ENCODE peak calls at places on chromosomes 13 and 19, in eight cellular contexts. V is activated CD4-positive, alpha-beta T cell treated with anti-CD3 and anti-CD28 coated beads for 4 hours; D is iris pigment epithelial cell; I is stimulated activated CD4-positive, alpha-beta T cell treated with anti-CD3 and anti-CD28 coated beads, TNF-alpha, amount 100 ng/mL, for 4 hours; R is NT2/D1; O is retina; G is activated gamma-delta T cell treated with anti-CD3 and anti-CD28 coated beads, Interleukin-2, amount 50 U/mL, for 16 hours; E is germinal center. L is an unnamed sample.

GRCh38 chr13:86282450-86282849 is 483.2 kb upstream of the SLITRK6 start:
- DNase-seq in V (no peak), D (peak; percentile 46), I (no peak), R (no peak), O (peak; percentile 10), G (no peak), E (no peak), L (no peak)

GRCh38 chr13:50969691-50970090 is 60.1 kb downstream of the RNASEH2B start:
- DNase-seq in V (no peak), D (no peak), I (no peak), R (peak; percentile 16), O (peak; percentile 7), G (no peak), E (no peak), L (no peak)

GRCh38 chr19:33311326-33311682 is 9.0 kb upstream of the CEBPA start:
- DNase-seq in V (no peak), D (no peak), I (no peak), R (no peak), O (no peak), G (no peak), E (no peak), L (no peak)

GRCh38 chr19:36151144-36152051 is 849 bp downstream of the COX7A1 start:
- DNase-seq in V (no peak), D (peak; percentile 27), I (no peak), R (no peak), O (peak; percentile 36), G (no peak), E (no peak), L (no peak)

GRCh38 chr19:54081032-54081431 is at the start of gene TARM1:
- DNase-seq in V (no peak), D (no peak), I (no peak), R (no peak), O (no peak), G (no peak), E (no peak), L (no peak)

GRCh38 chr19:47587295-47587694 is 14.3 kb upstream of the ZNF541 start:
- DNase-seq in V (no peak), D (peak; percentile 78), I (no peak), R (no peak), O (no peak), G (no peak), E (no peak), L (no peak)

GRCh38 chr19:18310118-18310909 is 12.6 kb downstream of the LSM4 start:
- DNase-seq in V (no peak), D (no peak), I (no peak), R (no peak), O (no peak), G (no peak), E (no peak), L (no peak)

GRCh38 chr19:11555246-11555645 is 3.8 kb downstream of the ELOF1 start:
- DNase-seq in V (no peak), D (no peak), I (no peak), R (no peak), O (no peak), G (no peak), E (no peak), L (no peak)

GRCh38 chr13:20193142-20193923 is 595 bp upstream of the GJB2 start:
- DNase-seq in V (no peak), D (no peak), I (no peak), R (no peak), O (peak; percentile 62), G (no peak), E (no peak), L (no peak)

GRCh38 chr13:37495046-37495445 is 103.5 kb downstream of the POSTN start:
- DNase-seq in V (no peak), D (no peak), I (no peak), R (no peak), O (no peak), G (no peak), E (no peak), L (no peak)

GRCh38 chr19:16266586-16266942 is 58.1 kb upstream of the KLF2 start:
- DNase-seq in V (peak; percentile 32), D (no peak), I (peak; percentile 30), R (no peak), O (no peak), G (peak; percentile 36), E (no peak), L (no peak)

GRCh38 chr19:48746738-48747575 is at the start of gene IZUMO1:
- DNase-seq in V (peak; percentile 38), D (peak; percentile 94), I (no peak), R (peak; percentile 58), O (peak; percentile 92), G (no peak), E (peak; percentile 77), L (peak; percentile 93)

GRCh38 chr13:36432106-36432544 is at the start of gene CCNA1:
- DNase-seq in V (no peak), D (no peak), I (no peak), R (peak; percentile 36), O (no peak), G (no peak), E (peak; percentile 6), L (no peak)

GRCh38 chr19:38044267-38045111 is 137.5 kb downstream of the SIPA1L3 start:
- DNase-seq in V (no peak), D (peak; percentile 42), I (no peak), R (no peak), O (no peak), G (no peak), E (no peak), L (no peak)

GRCh38 chr19:377801-378581 is 31.0 kb downstream of the C2CD4C start:
- DNase-seq in V (no peak), D (no peak), I (no peak), R (no peak), O (no peak), G (no peak), E (no peak), L (no peak)

GRCh38 chr19:31648347-31648746 is 299.1 kb upstream of the TSHZ3 start:
- DNase-seq in V (no peak), D (peak; percentile 1), I (no peak), R (no peak), O (no peak), G (no peak), E (no peak), L (no peak)

GRCh38 chr13:77095288-77095687 is 68.3 kb upstream of the FBXL3 start:
- DNase-seq in V (no peak), D (no peak), I (no peak), R (no peak), O (no peak), G (no peak), E (no peak), L (no peak)

GRCh38 chr19:40607898-40608621 is 6.9 kb downstream of the LTBP4 start:
- DNase-seq in V (no peak), D (no peak), I (no peak), R (no peak), O (no peak), G (no peak), E (no peak), L (no peak)

GRCh38 chr13:44934724-44935123 is 54.5 kb downstream of the NUFIP1 start:
- DNase-seq in V (no peak), D (peak; percentile 90), I (no peak), R (no peak), O (no peak), G (no peak), E (no peak), L (no peak)

GRCh38 chr13:113976711-113977684 is 3.1 kb upstream of the C13orf46 start:
- DNase-seq in V (no peak), D (peak; percentile 68), I (no peak), R (peak; percentile 15), O (no peak), G (no peak), E (no peak), L (peak; percentile 16)

GRCh38 chr19:54448037-54448773 is 794 bp upstream of the LENG8 start:
- DNase-seq in V (peak; percentile 42), D (peak; percentile 53), I (no peak), R (no peak), O (peak; percentile 80), G (no peak), E (peak; percentile 30), L (peak; percentile 42)

GRCh38 chr19:35346193-35347052 is 1.3 kb upstream of the FFAR1 start:
- DNase-seq in V (peak; percentile 72), D (no peak), I (peak; percentile 59), R (no peak), O (no peak), G (peak; percentile 48), E (no peak), L (no peak)

GRCh38 chr13:74187564-74187963 is 53.4 kb upstream of the KLF12 start:
- DNase-seq in V (no peak), D (peak; percentile 53), I (no peak), R (no peak), O (no peak), G (no peak), E (no peak), L (no peak)

GRCh38 chr19:5086725-5087439 is 118.0 kb downstream of the KDM4B start:
- DNase-seq in V (no peak), D (no peak), I (no peak), R (peak; percentile 61), O (no peak), G (no peak), E (no peak), L (no peak)

GRCh38 chr13:111993701-111994100 is 73.2 kb upstream of the SOX1 start:
- DNase-seq in V (no peak), D (no peak), I (no peak), R (no peak), O (no peak), G (no peak), E (no peak), L (no peak)

GRCh38 chr13:54029226-54029625 is 1000.6 kb downstream of the OLFM4 start:
- DNase-seq in V (no peak), D (peak; percentile 56), I (no peak), R (no peak), O (no peak), G (no peak), E (no peak), L (peak; percentile 0)

GRCh38 chr13:34897220-34897619 is 44.9 kb upstream of the NBEA start:
- DNase-seq in V (no peak), D (no peak), I (no peak), R (no peak), O (no peak), G (no peak), E (no peak), L (no peak)

GRCh38 chr19:1855040-1855827 is 7.0 kb upstream of the REXO1 start:
- DNase-seq in V (peak; percentile 56), D (peak; percentile 76), I (peak; percentile 55), R (peak; percentile 82), O (peak; percentile 86), G (peak; percentile 56), E (peak; percentile 86), L (peak; percentile 91)

GRCh38 chr19:49590971-49591730 is at the start of gene PRR12:
- DNase-seq in V (peak; percentile 72), D (peak; percentile 63), I (peak; percentile 62), R (no peak), O (no peak), G (peak; percentile 49), E (peak; percentile 85), L (peak; percentile 67)

GRCh38 chr19:12784394-12784870 is 6.9 kb upstream of the JUNB start:
- DNase-seq in V (no peak), D (no peak), I (no peak), R (no peak), O (no peak), G (no peak), E (no peak), L (no peak)

GRCh38 chr13:27177852-27178251 is 6.2 kb upstream of the USP12 start:
- DNase-seq in V (no peak), D (no peak), I (no peak), R (no peak), O (no peak), G (no peak), E (peak; percentile 62), L (no peak)

GRCh38 chr19:29383696-29384095 is 142.1 kb upstream of the VSTM2B start:
- DNase-seq in V (no peak), D (no peak), I (no peak), R (no peak), O (no peak), G (no peak), E (no peak), L (no peak)

GRCh38 chr19:927044-927706 is 1.3 kb downstream of the ARID3A start:
- DNase-seq in V (no peak), D (peak; percentile 62), I (no peak), R (no peak), O (no peak), G (no peak), E (no peak), L (no peak)

GRCh38 chr13:31236211-31236786 is 36.5 kb downstream of the B3GLCT start:
- DNase-seq in V (no peak), D (peak; percentile 55), I (no peak), R (no peak), O (peak; percentile 34), G (no peak), E (peak; percentile 53), L (no peak)

L was measured in T1000.